ENCODE peak calls at places on chromosomes 11 and 22, in five cellular contexts. Y is endodermal cell; I is gastrocnemius medialis; J is adipocyte; D is CD4-positive, CD25-positive, alpha-beta regulatory T cell. C is an unnamed sample.
A peak's percentile ranks its signal among the peaks of the same experiment; 100 is the strongest.

GRCh38 chr11:8671242-8671641 is 11.2 kb downstream of the TRIM66 start:
- DNase-seq in Y (peak; percentile 92), I (no peak), J (peak; percentile 96), D (no peak), C (peak; percentile 95)

GRCh38 chr11:45662665-45663485 is 2.5 kb downstream of the CHST1 start:
- DNase-seq in Y (peak; percentile 69), I (no peak), J (peak; percentile 88), D (no peak), C (peak; percentile 89)

GRCh38 chr11:33935466-33935865 is 43.6 kb upstream of the LMO2 start:
- DNase-seq in Y (no peak), I (no peak), J (no peak), D (no peak), C (no peak)

GRCh38 chr11:128772814-128773213 is 78.9 kb downstream of the FLI1 start:
- DNase-seq in Y (no peak), I (no peak), J (no peak), D (no peak), C (no peak)

GRCh38 chr11:37280194-37280593 is 682.2 kb upstream of the RAG2 start:
- DNase-seq in Y (no peak), I (no peak), J (no peak), D (no peak), C (no peak)

GRCh38 chr11:128409476-128409875 is 177.9 kb downstream of the ETS1 start:
- DNase-seq in Y (no peak), I (no peak), J (peak; percentile 75), D (no peak), C (peak; percentile 74)

GRCh38 chr11:47899801-47900200 is 51.7 kb upstream of the NUP160 start:
- DNase-seq in Y (no peak), I (no peak), J (no peak), D (no peak), C (no peak)

GRCh38 chr11:68216171-68216938 is 3.3 kb upstream of the KMT5B start:
- DNase-seq in Y (no peak), I (peak; percentile 56), J (no peak), D (no peak), C (no peak)

GRCh38 chr11:85823816-85824215 is 12.9 kb upstream of the SYTL2 start:
- DNase-seq in Y (no peak), I (no peak), J (no peak), D (peak; percentile 87), C (no peak)

GRCh38 chr11:102974552-102975280 is 19.2 kb upstream of the MMP13 start:
- DNase-seq in Y (no peak), I (no peak), J (peak; percentile 71), D (no peak), C (peak; percentile 92)

GRCh38 chr11:26843539-26843938 is 121.7 kb upstream of the SLC5A12 start:
- DNase-seq in Y (no peak), I (no peak), J (no peak), D (no peak), C (no peak)

GRCh38 chr11:46413755-46414465 is 22.3 kb upstream of the CHRM4 start:
- DNase-seq in Y (no peak), I (no peak), J (no peak), D (no peak), C (no peak)

GRCh38 chr11:108854366-108854765 is 189.5 kb downstream of the DDX10 start:
- DNase-seq in Y (no peak), I (no peak), J (no peak), D (peak; percentile 24), C (no peak)

GRCh38 chr22:41834005-41834975 is 1.4 kb downstream of the SREBF2 start:
- DNase-seq in Y (no peak), I (no peak), J (peak; percentile 25), D (no peak), C (no peak)

GRCh38 chr11:39374963-39375698 is 2084.3 kb downstream of the LRRC4C start:
- DNase-seq in Y (no peak), I (no peak), J (peak; percentile 50), D (no peak), C (peak; percentile 3)

GRCh38 chr11:24226606-24227005 is 270.2 kb upstream of the LUZP2 start:
- DNase-seq in Y (no peak), I (no peak), J (no peak), D (no peak), C (no peak)

GRCh38 chr11:65865550-65866172 is 5.4 kb downstream of the MUS81 start:
- DNase-seq in Y (no peak), I (no peak), J (no peak), D (no peak), C (no peak)
- H3K36me3 ChIP-seq in Y (peaks cover 76% of the 10 kb centered on the region), I (no peaks in the 10 kb centered on the region), J (peaks cover 84% of the 10 kb centered on the region), D (peaks cover 41% of the 10 kb centered on the region), C (peaks cover 57% of the 10 kb centered on the region)

DNA sequence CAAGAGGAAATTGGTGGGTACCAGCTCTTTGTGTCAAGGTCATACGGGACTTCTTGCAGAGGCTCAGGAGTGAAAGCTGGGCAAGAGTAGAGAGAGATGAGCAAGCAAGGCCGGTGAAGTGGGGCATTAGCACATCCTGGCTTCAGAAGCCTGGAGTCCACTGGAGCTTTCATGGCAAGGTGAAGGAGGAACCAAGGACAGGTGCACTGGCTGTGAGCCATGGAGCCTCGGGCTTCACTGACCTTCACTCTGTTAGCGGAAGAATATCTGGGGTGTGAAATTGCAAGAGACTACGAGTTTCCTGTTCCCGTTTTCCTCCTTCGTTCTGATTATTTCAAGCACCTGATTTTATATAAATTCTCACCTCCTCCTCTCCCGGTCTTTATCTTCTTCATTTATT is 25.9 kb upstream of the ST14 start:
- DNase-seq in Y (peak; percentile 10), I (no peak), J (no peak), D (no peak), C (no peak)
- H3K36me3 ChIP-seq in Y (peaks cover 99% of the 10 kb centered on the region), I (no peaks in the 10 kb centered on the region), J (peaks cover 80% of the 10 kb centered on the region), D (peaks cover 69% of the 10 kb centered on the region), C (peaks cover 12% of the 10 kb centered on the region)

DNA sequence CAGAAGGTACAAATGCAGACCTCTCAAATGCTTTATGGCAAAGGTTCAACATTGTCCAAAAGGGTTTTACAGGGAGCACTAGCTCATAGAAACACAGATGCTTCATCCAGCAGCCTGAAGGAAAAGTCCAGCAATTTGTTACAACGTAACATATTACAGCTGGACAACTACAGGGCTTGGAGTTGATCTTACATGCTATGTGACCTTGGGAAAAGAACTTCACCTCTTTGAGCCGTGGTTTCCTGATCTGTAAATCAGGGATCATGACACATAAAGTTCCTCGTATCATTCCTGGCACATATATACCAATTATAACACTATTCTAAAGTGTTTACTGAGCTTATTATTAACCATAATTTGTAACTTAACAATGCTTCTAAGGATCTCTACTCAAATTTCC is 85.0 kb downstream of the DDIAS start:
- DNase-seq in Y (no peak), I (no peak), J (no peak), D (no peak), C (no peak)
- H3K36me3 ChIP-seq in Y (no peaks in the 10 kb centered on the region), I (peaks cover 2% of the 10 kb centered on the region), J (peaks cover 30% of the 10 kb centered on the region), D (peaks cover 30% of the 10 kb centered on the region), C (peaks cover 2% of the 10 kb centered on the region)

DNA sequence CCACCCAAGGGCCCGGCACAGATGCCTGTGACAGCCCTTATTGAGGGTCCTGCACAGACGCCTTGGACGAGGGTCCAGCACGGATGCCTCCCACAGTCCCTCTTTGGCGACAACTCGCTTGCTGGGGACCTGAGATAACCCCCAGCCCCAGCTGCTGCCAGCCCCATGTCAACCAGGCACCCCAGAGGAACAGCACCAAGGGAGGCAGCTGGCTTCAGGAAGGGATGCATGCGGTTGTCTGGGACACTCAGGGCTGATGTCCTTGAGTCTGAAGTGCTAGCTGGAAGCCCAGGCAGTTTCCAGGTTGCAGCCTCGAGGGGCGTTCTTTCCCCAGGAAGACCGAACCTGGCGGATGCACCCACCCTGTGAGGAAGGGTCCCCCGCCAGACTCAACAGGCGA is 33.8 kb downstream of the MOB2 start:
- DNase-seq in Y (no peak), I (no peak), J (no peak), D (no peak), C (no peak)
- H3K36me3 ChIP-seq in Y (no peaks in the 10 kb centered on the region), I (no peaks in the 10 kb centered on the region), J (no peaks in the 10 kb centered on the region), D (no peaks in the 10 kb centered on the region), C (no peaks in the 10 kb centered on the region)

GRCh38 chr11:12005476-12005875 is 3.0 kb downstream of the DKK3 start:
- DNase-seq in Y (no peak), I (no peak), J (peak; percentile 87), D (no peak), C (peak; percentile 87)
- H3K36me3 ChIP-seq in Y (peaks cover 26% of the 10 kb centered on the region), I (no peaks in the 10 kb centered on the region), J (no peaks in the 10 kb centered on the region), D (no peaks in the 10 kb centered on the region), C (peaks cover 14% of the 10 kb centered on the region)

GRCh38 chr11:63849691-63850090 is 10.8 kb downstream of the MARK2 start:
- DNase-seq in Y (no peak), I (no peak), J (no peak), D (no peak), C (no peak)

GRCh38 chr11:63846897-63847296 is 8.0 kb downstream of the MARK2 start:
- DNase-seq in Y (no peak), I (no peak), J (no peak), D (no peak), C (no peak)

GRCh38 chr11:63845305-63845704 is 6.4 kb downstream of the MARK2 start:
- DNase-seq in Y (no peak), I (no peak), J (peak; percentile 63), D (no peak), C (peak; percentile 56)

GRCh38 chr11:63845911-63846310 is 7.0 kb downstream of the MARK2 start:
- DNase-seq in Y (no peak), I (no peak), J (no peak), D (no peak), C (no peak)

DNA sequence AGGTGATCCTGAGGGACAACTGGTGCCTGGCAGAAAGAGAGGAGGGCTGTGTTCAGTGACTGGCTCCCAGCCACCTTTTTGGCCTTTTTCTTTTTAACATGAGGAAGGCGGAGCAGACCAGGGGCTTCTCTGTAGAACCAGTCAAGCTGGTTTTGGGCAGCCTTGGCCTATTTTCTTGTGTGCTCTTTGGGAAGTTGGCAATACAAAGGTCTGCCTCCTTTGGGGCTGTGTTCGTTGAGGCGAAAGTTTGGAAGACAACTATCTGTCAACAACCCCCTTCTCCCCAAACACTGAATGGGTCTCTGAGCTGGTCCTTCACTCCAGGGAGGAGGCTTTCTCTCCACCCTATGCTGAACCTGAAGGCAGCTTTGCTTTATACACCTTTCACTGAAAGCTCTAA is 8.5 kb downstream of the MARK2 start:
- DNase-seq in Y (peak; percentile 72), I (no peak), J (no peak), D (no peak), C (no peak)
- H3K36me3 ChIP-seq in Y (peaks cover 26% of the 10 kb centered on the region), I (no peaks in the 10 kb centered on the region), J (peaks cover 4% of the 10 kb centered on the region), D (peaks cover 47% of the 10 kb centered on the region), C (no peaks in the 10 kb centered on the region)

GRCh38 chr22:35439365-35439717 is 39.4 kb downstream of the MCM5 start:
- DNase-seq in Y (no peak), I (no peak), J (no peak), D (no peak), C (no peak)
- H3K36me3 ChIP-seq in Y (peaks cover 2% of the 10 kb centered on the region), I (no peaks in the 10 kb centered on the region), J (no peaks in the 10 kb centered on the region), D (peaks cover 3% of the 10 kb centered on the region), C (no peaks in the 10 kb centered on the region)

GRCh38 chr11:133833899-133834296 is 11.4 kb downstream of the SPATA19 start:
- DNase-seq in Y (no peak), I (no peak), J (no peak), D (no peak), C (no peak)

GRCh38 chr11:133835258-133836075 is 9.8 kb downstream of the SPATA19 start:
- DNase-seq in Y (peak; percentile 89), I (no peak), J (peak; percentile 22), D (peak; percentile 12), C (peak; percentile 44)

GRCh38 chr11:133834399-133835257 is 10.7 kb downstream of the SPATA19 start:
- DNase-seq in Y (peak; percentile 58), I (no peak), J (no peak), D (no peak), C (no peak)

GRCh38 chr11:133833101-133833898 is 12.0 kb downstream of the SPATA19 start:
- DNase-seq in Y (peak; percentile 47), I (no peak), J (no peak), D (no peak), C (no peak)

GRCh38 chr11:133836076-133836548 is 9.2 kb downstream of the SPATA19 start:
- DNase-seq in Y (no peak), I (no peak), J (no peak), D (no peak), C (no peak)
- H3K36me3 ChIP-seq in Y (no peaks in the 10 kb centered on the region), I (no peaks in the 10 kb centered on the region), J (no peaks in the 10 kb centered on the region), D (no peaks in the 10 kb centered on the region), C (no peaks in the 10 kb centered on the region)

C was measured in fibroblast of lung.